ENCODE peak calls at places on chromosomes 1 and 21, in ten cellular contexts. One of them, this sample, is unnamed.

GRCh38 chr1:153697873-153698647 is 19.6 kb downstream of the NPR1 start:
- DNase-seq in pancreas: no peak
- DNase-seq in breast epithelium: no peak
- DNase-seq in left ventricle myocardium inferior: peak; percentile 79
- DNase-seq in ovary: peak; percentile 80
- DNase-seq in adrenal gland: peak; percentile 89
- DNase-seq in heart right ventricle: peak; percentile 81
- DNase-seq in cardiac muscle cell: peak; percentile 89
- DNase-seq in ascending aorta: peak; percentile 54
- DNase-seq in neural progenitor cell: no peak
- DNase-seq in this sample: no peak

GRCh38 chr1:29195875-29196274 is 14.2 kb upstream of the SRSF4 start:
- DNase-seq in pancreas: peak; percentile 64
- DNase-seq in breast epithelium: peak; percentile 29
- DNase-seq in left ventricle myocardium inferior: peak; percentile 22
- DNase-seq in ovary: no peak
- DNase-seq in adrenal gland: no peak
- DNase-seq in heart right ventricle: no peak
- DNase-seq in cardiac muscle cell: no peak
- DNase-seq in ascending aorta: no peak
- DNase-seq in neural progenitor cell: no peak
- DNase-seq in this sample: peak; percentile 58

GRCh38 chr1:43557744-43558245 is 27.1 kb downstream of the PTPRF start:
- DNase-seq in pancreas: no peak
- DNase-seq in breast epithelium: no peak
- DNase-seq in left ventricle myocardium inferior: no peak
- DNase-seq in ovary: peak; percentile 60
- DNase-seq in adrenal gland: no peak
- DNase-seq in heart right ventricle: no peak
- DNase-seq in cardiac muscle cell: peak; percentile 47
- DNase-seq in ascending aorta: no peak
- DNase-seq in neural progenitor cell: no peak
- DNase-seq in this sample: no peak

GRCh38 chr1:115160728-115161127 is 71.4 kb upstream of the TSPAN2 start:
- DNase-seq in pancreas: no peak
- DNase-seq in breast epithelium: no peak
- DNase-seq in left ventricle myocardium inferior: no peak
- DNase-seq in ovary: no peak
- DNase-seq in adrenal gland: no peak
- DNase-seq in heart right ventricle: no peak
- DNase-seq in cardiac muscle cell: no peak
- DNase-seq in ascending aorta: no peak
- DNase-seq in neural progenitor cell: no peak
- DNase-seq in this sample: no peak

GRCh38 chr21:37592496-37592895 is 225.9 kb downstream of the DYRK1A start:
- DNase-seq in pancreas: no peak
- DNase-seq in breast epithelium: no peak
- DNase-seq in left ventricle myocardium inferior: no peak
- DNase-seq in ovary: no peak
- DNase-seq in adrenal gland: no peak
- DNase-seq in heart right ventricle: no peak
- DNase-seq in cardiac muscle cell: no peak
- DNase-seq in ascending aorta: no peak
- DNase-seq in neural progenitor cell: peak; percentile 24
- DNase-seq in this sample: no peak

GRCh38 chr1:93042134-93042821 is 36.8 kb upstream of the MTF2 start:
- DNase-seq in pancreas: no peak
- DNase-seq in breast epithelium: no peak
- DNase-seq in left ventricle myocardium inferior: no peak
- DNase-seq in ovary: no peak
- DNase-seq in adrenal gland: no peak
- DNase-seq in heart right ventricle: no peak
- DNase-seq in cardiac muscle cell: no peak
- DNase-seq in ascending aorta: no peak
- DNase-seq in neural progenitor cell: no peak
- DNase-seq in this sample: no peak

GRCh38 chr1:184037849-184038591 is 492 bp upstream of the COLGALT2 start:
- DNase-seq in pancreas: no peak
- DNase-seq in breast epithelium: no peak
- DNase-seq in left ventricle myocardium inferior: no peak
- DNase-seq in ovary: no peak
- DNase-seq in adrenal gland: no peak
- DNase-seq in heart right ventricle: no peak
- DNase-seq in cardiac muscle cell: no peak
- DNase-seq in ascending aorta: no peak
- DNase-seq in neural progenitor cell: no peak
- DNase-seq in this sample: no peak

GRCh38 chr1:155083865-155084721 is 5.5 kb downstream of the EFNA3 start:
- DNase-seq in pancreas: no peak
- DNase-seq in breast epithelium: peak; percentile 80
- DNase-seq in left ventricle myocardium inferior: no peak
- DNase-seq in ovary: peak; percentile 48
- DNase-seq in adrenal gland: peak; percentile 54
- DNase-seq in heart right ventricle: peak; percentile 54
- DNase-seq in cardiac muscle cell: peak; percentile 39
- DNase-seq in ascending aorta: no peak
- DNase-seq in neural progenitor cell: no peak
- DNase-seq in this sample: peak; percentile 29

GRCh38 chr1:201448981-201449380 is 20.0 kb downstream of the PHLDA3 start:
- DNase-seq in pancreas: no peak
- DNase-seq in breast epithelium: no peak
- DNase-seq in left ventricle myocardium inferior: no peak
- DNase-seq in ovary: no peak
- DNase-seq in adrenal gland: no peak
- DNase-seq in heart right ventricle: no peak
- DNase-seq in cardiac muscle cell: no peak
- DNase-seq in ascending aorta: no peak
- DNase-seq in neural progenitor cell: no peak
- DNase-seq in this sample: no peak

GRCh38 chr1:208201241-208201640 is 42.9 kb downstream of the PLXNA2 start:
- DNase-seq in pancreas: no peak
- DNase-seq in breast epithelium: no peak
- DNase-seq in left ventricle myocardium inferior: no peak
- DNase-seq in ovary: peak; percentile 35
- DNase-seq in adrenal gland: peak; percentile 55
- DNase-seq in heart right ventricle: peak; percentile 72
- DNase-seq in cardiac muscle cell: peak; percentile 91
- DNase-seq in ascending aorta: no peak
- DNase-seq in neural progenitor cell: no peak
- DNase-seq in this sample: peak; percentile 70

GRCh38 chr1:97164276-97164639 is 442.7 kb downstream of the PTBP2 start:
- DNase-seq in pancreas: no peak
- DNase-seq in breast epithelium: no peak
- DNase-seq in left ventricle myocardium inferior: no peak
- DNase-seq in ovary: no peak
- DNase-seq in adrenal gland: no peak
- DNase-seq in heart right ventricle: no peak
- DNase-seq in cardiac muscle cell: no peak
- DNase-seq in ascending aorta: no peak
- DNase-seq in neural progenitor cell: no peak
- DNase-seq in this sample: no peak

GRCh38 chr1:162191396-162192322 is 122.2 kb downstream of the NOS1AP start:
- DNase-seq in pancreas: no peak
- DNase-seq in breast epithelium: no peak
- DNase-seq in left ventricle myocardium inferior: no peak
- DNase-seq in ovary: no peak
- DNase-seq in adrenal gland: no peak
- DNase-seq in heart right ventricle: no peak
- DNase-seq in cardiac muscle cell: peak; percentile 39
- DNase-seq in ascending aorta: no peak
- DNase-seq in neural progenitor cell: no peak
- DNase-seq in this sample: no peak

GRCh38 chr1:17452686-17453085 is 13.2 kb upstream of the RCC2 start:
- DNase-seq in pancreas: no peak
- DNase-seq in breast epithelium: no peak
- DNase-seq in left ventricle myocardium inferior: no peak
- DNase-seq in ovary: no peak
- DNase-seq in adrenal gland: no peak
- DNase-seq in heart right ventricle: no peak
- DNase-seq in cardiac muscle cell: no peak
- DNase-seq in ascending aorta: no peak
- DNase-seq in neural progenitor cell: no peak
- DNase-seq in this sample: no peak

GRCh38 chr1:4657920-4658585 is 3.6 kb downstream of the AJAP1 start:
- DNase-seq in pancreas: no peak
- DNase-seq in breast epithelium: no peak
- DNase-seq in left ventricle myocardium inferior: no peak
- DNase-seq in ovary: no peak
- DNase-seq in adrenal gland: no peak
- DNase-seq in heart right ventricle: peak; percentile 17
- DNase-seq in cardiac muscle cell: no peak
- DNase-seq in ascending aorta: no peak
- DNase-seq in neural progenitor cell: peak; percentile 18
- DNase-seq in this sample: no peak

GRCh38 chr1:4657244-4657789 is 2.9 kb downstream of the AJAP1 start:
- DNase-seq in pancreas: no peak
- DNase-seq in breast epithelium: no peak
- DNase-seq in left ventricle myocardium inferior: no peak
- DNase-seq in ovary: no peak
- DNase-seq in adrenal gland: no peak
- DNase-seq in heart right ventricle: no peak
- DNase-seq in cardiac muscle cell: no peak
- DNase-seq in ascending aorta: no peak
- DNase-seq in neural progenitor cell: no peak
- DNase-seq in this sample: no peak

GRCh38 chr1:4655674-4656532 is 1.5 kb downstream of the AJAP1 start:
- DNase-seq in pancreas: peak; percentile 71
- DNase-seq in breast epithelium: peak; percentile 32
- DNase-seq in left ventricle myocardium inferior: peak; percentile 41
- DNase-seq in ovary: peak; percentile 86
- DNase-seq in adrenal gland: peak; percentile 57
- DNase-seq in heart right ventricle: peak; percentile 52
- DNase-seq in cardiac muscle cell: peak; percentile 35
- DNase-seq in ascending aorta: no peak
- DNase-seq in neural progenitor cell: peak; percentile 89
- DNase-seq in this sample: peak; percentile 8

GRCh38 chr1:4654764-4655673 is 610 bp downstream of the AJAP1 start:
- DNase-seq in pancreas: no peak
- DNase-seq in breast epithelium: no peak
- DNase-seq in left ventricle myocardium inferior: no peak
- DNase-seq in ovary: no peak
- DNase-seq in adrenal gland: no peak
- DNase-seq in heart right ventricle: no peak
- DNase-seq in cardiac muscle cell: no peak
- DNase-seq in ascending aorta: no peak
- DNase-seq in neural progenitor cell: peak; percentile 85
- DNase-seq in this sample: no peak

DNA sequence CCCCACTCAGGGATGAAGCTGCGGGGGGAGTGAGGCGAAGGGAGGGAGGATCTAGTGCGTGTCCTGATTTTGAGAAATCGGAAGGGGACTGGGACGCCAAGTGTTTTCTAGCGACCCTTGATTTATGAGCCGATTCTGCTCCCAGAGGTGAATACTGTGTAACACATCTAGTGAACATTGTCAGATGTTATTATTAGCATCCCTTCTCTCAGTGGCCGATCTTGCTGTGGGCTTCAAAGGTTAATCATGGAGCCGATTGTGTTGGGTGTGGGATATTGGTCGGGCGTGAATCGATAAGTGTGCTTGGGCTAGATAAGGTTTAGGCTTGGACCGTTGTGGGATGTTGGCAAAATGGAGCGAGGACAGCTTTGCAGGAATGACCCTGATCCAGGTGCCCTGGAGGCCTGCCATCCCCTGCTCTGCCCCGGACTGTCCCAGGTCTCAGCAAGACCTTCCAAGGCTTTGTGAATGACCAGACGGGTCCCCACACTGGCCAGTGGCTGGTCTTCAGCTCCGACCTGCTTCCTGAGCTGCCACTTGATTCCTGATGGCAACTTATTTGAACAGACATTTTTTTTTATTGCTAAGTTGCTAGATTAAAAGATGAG is 2.2 kb downstream of the AJAP1 start:
- DNase-seq in pancreas: no peak
- DNase-seq in breast epithelium: no peak
- DNase-seq in left ventricle myocardium inferior: no peak
- DNase-seq in ovary: no peak
- DNase-seq in adrenal gland: no peak
- DNase-seq in heart right ventricle: no peak
- DNase-seq in cardiac muscle cell: no peak
- DNase-seq in ascending aorta: no peak
- DNase-seq in neural progenitor cell: no peak
- DNase-seq in this sample: no peak
- H3K27ac ChIP-seq in pancreas: no peak overlapping the region
- H3K27ac ChIP-seq in breast epithelium: no peak overlapping the region
- H3K27ac ChIP-seq in left ventricle myocardium inferior: no peak overlapping the region
- H3K27ac ChIP-seq in ovary: no peak overlapping the region
- H3K27ac ChIP-seq in adrenal gland: no peak overlapping the region
- H3K27ac ChIP-seq in heart right ventricle: no peak overlapping the region
- H3K27ac ChIP-seq in cardiac muscle cell: no peak overlapping the region
- H3K27ac ChIP-seq in ascending aorta: no peak overlapping the region
- H3K27ac ChIP-seq in neural progenitor cell: no peak overlapping the region
- H3K27ac ChIP-seq in this sample: no peak overlapping the region

GRCh38 chr21:44854391-44854663 is 19.2 kb downstream of the PTTG1IP start:
- DNase-seq in pancreas: no peak
- DNase-seq in breast epithelium: no peak
- DNase-seq in left ventricle myocardium inferior: no peak
- DNase-seq in ovary: no peak
- DNase-seq in adrenal gland: no peak
- DNase-seq in heart right ventricle: no peak
- DNase-seq in cardiac muscle cell: no peak
- DNase-seq in ascending aorta: no peak
- DNase-seq in neural progenitor cell: no peak
- DNase-seq in this sample: no peak
- H3K27me3 ChIP-seq in pancreas: no peaks in the 10 kb centered on the region
- H3K27me3 ChIP-seq in breast epithelium: no peaks in the 10 kb centered on the region
- H3K27me3 ChIP-seq in left ventricle myocardium inferior: no peaks in the 10 kb centered on the region
- H3K27me3 ChIP-seq in ovary: no peaks in the 10 kb centered on the region
- H3K27me3 ChIP-seq in adrenal gland: no peaks in the 10 kb centered on the region
- H3K27me3 ChIP-seq in heart right ventricle: no peaks in the 10 kb centered on the region
- H3K27me3 ChIP-seq in cardiac muscle cell: no peaks in the 10 kb centered on the region
- H3K27me3 ChIP-seq in ascending aorta: no peaks in the 10 kb centered on the region
- H3K27me3 ChIP-seq in neural progenitor cell: no peaks in the 10 kb centered on the region
- H3K27me3 ChIP-seq in this sample: no peaks in the 10 kb centered on the region

GRCh38 chr1:6674796-6675195 is 26.8 kb downstream of the DNAJC11 start:
- DNase-seq in pancreas: no peak
- DNase-seq in breast epithelium: no peak
- DNase-seq in left ventricle myocardium inferior: no peak
- DNase-seq in ovary: no peak
- DNase-seq in adrenal gland: no peak
- DNase-seq in heart right ventricle: no peak
- DNase-seq in cardiac muscle cell: no peak
- DNase-seq in ascending aorta: no peak
- DNase-seq in neural progenitor cell: no peak
- DNase-seq in this sample: no peak
- H3K4me1 ChIP-seq in pancreas: no peaks in the 10 kb centered on the region
- H3K4me1 ChIP-seq in breast epithelium: no peaks in the 10 kb centered on the region
- H3K4me1 ChIP-seq in left ventricle myocardium inferior: peaks cover 42% of the 10 kb centered on the region
- H3K4me1 ChIP-seq in ovary: peaks cover 5% of the 10 kb centered on the region
- H3K4me1 ChIP-seq in adrenal gland: peaks cover 6% of the 10 kb centered on the region
- H3K4me1 ChIP-seq in heart right ventricle: no peaks in the 10 kb centered on the region
- H3K4me1 ChIP-seq in cardiac muscle cell: peaks cover 27% of the 10 kb centered on the region
- H3K4me1 ChIP-seq in ascending aorta: no peaks in the 10 kb centered on the region
- H3K4me1 ChIP-seq in neural progenitor cell: no peaks in the 10 kb centered on the region
- H3K4me1 ChIP-seq in this sample: peaks cover 30% of the 10 kb centered on the region

DNA sequence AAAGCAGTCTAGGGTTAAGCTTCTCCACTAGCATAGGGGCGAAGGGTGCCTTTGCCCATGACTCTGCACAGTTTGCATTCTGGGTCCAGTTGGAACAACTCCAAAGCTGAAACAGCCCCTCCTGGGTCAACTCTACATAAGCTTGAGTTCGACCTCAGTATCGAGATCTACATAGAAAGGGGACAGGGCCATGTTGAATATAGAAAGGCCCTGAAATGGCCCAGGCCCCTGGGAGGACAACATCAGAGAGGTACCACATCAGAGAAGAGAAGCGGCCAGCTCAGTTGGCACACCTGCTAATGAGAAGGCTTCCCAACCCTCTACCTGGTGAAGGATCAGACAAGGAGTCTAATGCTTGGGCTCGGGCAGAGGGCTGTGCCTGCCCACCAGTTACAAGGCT is 1.6 kb downstream of the DENND2D start:
- DNase-seq in pancreas: no peak
- DNase-seq in breast epithelium: no peak
- DNase-seq in left ventricle myocardium inferior: no peak
- DNase-seq in ovary: no peak
- DNase-seq in adrenal gland: no peak
- DNase-seq in heart right ventricle: no peak
- DNase-seq in cardiac muscle cell: no peak
- DNase-seq in ascending aorta: no peak
- DNase-seq in neural progenitor cell: no peak
- DNase-seq in this sample: no peak
- H3K27ac ChIP-seq in pancreas: peak overlapping the region; percentile 94
- H3K27ac ChIP-seq in breast epithelium: peak overlapping the region; percentile 96
- H3K27ac ChIP-seq in left ventricle myocardium inferior: no peak overlapping the region
- H3K27ac ChIP-seq in ovary: no peak overlapping the region
- H3K27ac ChIP-seq in adrenal gland: no peak overlapping the region
- H3K27ac ChIP-seq in heart right ventricle: peak overlapping the region; percentile 93
- H3K27ac ChIP-seq in cardiac muscle cell: no peak overlapping the region
- H3K27ac ChIP-seq in ascending aorta: no peak overlapping the region
- H3K27ac ChIP-seq in neural progenitor cell: no peak overlapping the region
- H3K27ac ChIP-seq in this sample: no peak overlapping the region